ENCODE peak calls at places on chromosomes 16 and 17, in nine cellular contexts. B, K, J, V, D, O, T, Y and F are unnamed samples.
A peak's percentile ranks its signal among the peaks of the same experiment; 100 is the strongest.

GRCh38 chr17:27560668-27561067 is 70.3 kb upstream of the LGALS9 start:
- DNase-seq in Y (no peak), O (no peak), D (no peak), T (no peak), J (no peak), B (no peak), V (no peak), K (no peak), F (no peak)

GRCh38 chr17:33990943-33991706 is 264.0 kb upstream of the CCL2 start:
- DNase-seq in O (no peak), V (no peak), Y (peak; percentile 4), B (no peak), D (no peak), K (peak; percentile 32), J (no peak), T (no peak), F (no peak)

GRCh38 chr17:79051306-79051705 is 23.3 kb upstream of the ENGASE start:
- DNase-seq in V (no peak), O (no peak), B (no peak), K (no peak), D (no peak), Y (no peak), J (no peak), T (peak; percentile 34), F (no peak)

GRCh38 chr17:47072881-47073280 is 93.8 kb upstream of the RPRML start:
- DNase-seq in O (no peak), T (peak; percentile 53), K (no peak), V (peak; percentile 17), D (no peak), J (no peak), B (no peak), Y (peak; percentile 50), F (peak; percentile 79)

GRCh38 chr16:6835941-6836340 is 496.7 kb upstream of the RBFOX1 start:
- DNase-seq in T (no peak), K (no peak), J (no peak), Y (no peak), O (no peak), B (no peak), D (no peak), V (no peak), F (no peak)

GRCh38 chr17:83129676-83130075 is 50.3 kb downstream of the METRNL start:
- DNase-seq in O (no peak), V (no peak), T (no peak), J (no peak), Y (no peak), B (no peak), D (no peak), K (no peak), F (no peak)

GRCh38 chr16:51150159-51150893 is 744 bp downstream of the SALL1 start:
- DNase-seq in K (no peak), B (no peak), V (peak; percentile 57), T (no peak), J (no peak), Y (peak; percentile 16), D (no peak), O (no peak), F (no peak)

GRCh38 chr17:49823614-49824013 is 24.3 kb downstream of the TAC4 start:
- DNase-seq in D (no peak), Y (peak; percentile 50), B (no peak), K (no peak), O (no peak), J (no peak), T (peak; percentile 49), V (no peak), F (no peak)

GRCh38 chr17:77424585-77425344 is 284.0 kb downstream of the SEC14L1 start:
- DNase-seq in T (peak; percentile 98), K (no peak), O (no peak), B (no peak), D (no peak), Y (peak; percentile 96), V (peak; percentile 77), J (peak; percentile 78), F (peak; percentile 58)

GRCh38 chr17:38740806-38741205 is 7.3 kb downstream of the PCGF2 start:
- DNase-seq in T (peak; percentile 44), Y (no peak), O (no peak), D (no peak), V (no peak), B (no peak), K (no peak), J (no peak), F (no peak)